ENCODE peak calls at places on chromosome 5, in seven cellular contexts. L, Y, O, F, K, G and W are unnamed samples.

GRCh38 chr5:139833525-139833924 is 37.9 kb downstream of the PSD2 start:
- DNase-seq in L (no peak), Y (no peak), O (no peak), F (no peak), K (no peak), G (no peak), W (no peak)

GRCh38 chr5:127517110-127517479 is 345 bp upstream of the PRRC1 start:
- DNase-seq in L (no peak), Y (no peak), O (no peak), F (no peak), K (peak), G (no peak), W (peak)

GRCh38 chr5:150579462-150580400 is 60.7 kb upstream of the SYNPO start:
- DNase-seq in L (no peak), Y (no peak), O (no peak), F (no peak), K (no peak), G (no peak), W (no peak)

GRCh38 chr5:139919308-139919707 is 123.7 kb downstream of the PSD2 start:
- DNase-seq in L (no peak), Y (no peak), O (no peak), F (no peak), K (peak), G (no peak), W (no peak)

GRCh38 chr5:65742565-65743231 is 20.7 kb downstream of the NLN start:
- DNase-seq in L (no peak), Y (no peak), O (no peak), F (no peak), K (peak), G (peak), W (peak)

GRCh38 chr5:1883925-1884637 is 1.4 kb upstream of the IRX4 start:
- DNase-seq in L (no peak), Y (no peak), O (no peak), F (no peak), K (no peak), G (no peak), W (no peak)

GRCh38 chr5:1637639-1638481 is 114.1 kb upstream of the LPCAT1 start:
- DNase-seq in L (no peak), Y (no peak), O (no peak), F (no peak), K (no peak), G (no peak), W (no peak)

GRCh38 chr5:32600057-32600622 is 14.8 kb downstream of the SUB1 start:
- DNase-seq in L (no peak), Y (no peak), O (no peak), F (no peak), K (peak), G (no peak), W (no peak)

GRCh38 chr5:56900395-56900794 is 9.0 kb upstream of the SETD9 start:
- DNase-seq in L (no peak), Y (no peak), O (no peak), F (no peak), K (no peak), G (no peak), W (no peak)